ENCODE peak calls at places on chromosome 18, in eight cellular contexts. X is HCT116, D is lung, E is kidney epithelial cell, A is uterus, U is small intestine, N is GM06990, B is suprapubic skin. M is an unnamed sample.
A peak's percentile ranks its signal among the peaks of the same experiment; 100 is the strongest.

GRCh38 chr18:62938006-62938405 is 222.7 kb downstream of the PHLPP1 start:
- DNase-seq in X (no peak), D (no peak), E (no peak), A (no peak), U (no peak), N (no peak), B (no peak), M (no peak)

GRCh38 chr18:48791636-48792105 is 159.1 kb downstream of the SMAD7 start:
- DNase-seq in X (no peak), D (no peak), E (no peak), A (peak; percentile 4), U (no peak), N (no peak), B (peak; percentile 19), M (no peak)

GRCh38 chr18:63963610-63964256 is 6.1 kb upstream of the SERPINB8 start:
- DNase-seq in X (peak; percentile 56), D (peak; percentile 51), E (no peak), A (no peak), U (peak; percentile 87), N (no peak), B (no peak), M (peak; percentile 53)

GRCh38 chr18:50465211-50466153 is 90.6 kb downstream of the SKA1 start:
- DNase-seq in X (no peak), D (no peak), E (no peak), A (no peak), U (no peak), N (no peak), B (no peak), M (no peak)

GRCh38 chr18:7221424-7222155 is 9.3 kb upstream of the LRRC30 start:
- DNase-seq in X (peak; percentile 16), D (peak; percentile 52), E (peak; percentile 34), A (no peak), U (peak; percentile 51), N (no peak), B (no peak), M (peak; percentile 37)

GRCh38 chr18:42242758-42243157 is 287.7 kb downstream of the PIK3C3 start:
- DNase-seq in X (no peak), D (no peak), E (no peak), A (no peak), U (no peak), N (no peak), B (no peak), M (no peak)

GRCh38 chr18:58556333-58557012 is 72.4 kb downstream of the ALPK2 start:
- DNase-seq in X (no peak), D (no peak), E (no peak), A (no peak), U (peak; percentile 82), N (peak; percentile 50), B (no peak), M (no peak)

GRCh38 chr18:13831864-13832508 is 8.0 kb downstream of the MC5R start:
- DNase-seq in X (peak; percentile 13), D (no peak), E (no peak), A (no peak), U (no peak), N (no peak), B (no peak), M (no peak)

GRCh38 chr18:35478520-35479435 is 19.0 kb downstream of the INO80C start:
- DNase-seq in X (peak; percentile 95), D (no peak), E (peak; percentile 95), A (no peak), U (peak; percentile 97), N (no peak), B (no peak), M (no peak)

GRCh38 chr18:37265382-37265781 is 300.2 kb downstream of the CELF4 start:
- DNase-seq in X (no peak), D (no peak), E (no peak), A (no peak), U (no peak), N (no peak), B (no peak), M (no peak)

DNA sequence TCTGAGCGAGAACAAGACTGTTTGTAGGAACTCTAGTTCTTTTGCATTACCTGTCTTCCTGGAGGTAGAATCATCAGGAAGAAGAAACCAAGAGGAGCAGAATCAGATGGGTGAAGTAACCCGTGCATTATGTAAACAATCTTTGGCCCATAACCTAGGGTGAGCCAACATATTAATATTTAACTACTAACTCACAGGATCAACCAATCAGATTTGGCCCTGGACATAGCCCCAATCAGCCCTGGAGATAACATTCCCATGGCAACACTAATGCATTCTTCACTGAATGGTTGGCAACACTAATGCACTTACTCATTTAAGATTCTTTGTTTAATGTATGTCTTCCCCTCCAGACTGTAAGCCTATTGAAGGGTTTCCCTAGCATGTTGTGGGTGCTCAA is 72.0 kb upstream of the CTAGE1 start:
- DNase-seq in X (no peak), D (no peak), E (no peak), A (no peak), U (peak; percentile 97), N (no peak), B (no peak), M (no peak)
- H3K36me3 ChIP-seq in X (no peaks in the 10 kb centered on the region), D (no peaks in the 10 kb centered on the region), E (no peaks in the 10 kb centered on the region), A (no peaks in the 10 kb centered on the region), U (no peaks in the 10 kb centered on the region), N (no peaks in the 10 kb centered on the region), B (no peaks in the 10 kb centered on the region), M (no peaks in the 10 kb centered on the region)

DNA sequence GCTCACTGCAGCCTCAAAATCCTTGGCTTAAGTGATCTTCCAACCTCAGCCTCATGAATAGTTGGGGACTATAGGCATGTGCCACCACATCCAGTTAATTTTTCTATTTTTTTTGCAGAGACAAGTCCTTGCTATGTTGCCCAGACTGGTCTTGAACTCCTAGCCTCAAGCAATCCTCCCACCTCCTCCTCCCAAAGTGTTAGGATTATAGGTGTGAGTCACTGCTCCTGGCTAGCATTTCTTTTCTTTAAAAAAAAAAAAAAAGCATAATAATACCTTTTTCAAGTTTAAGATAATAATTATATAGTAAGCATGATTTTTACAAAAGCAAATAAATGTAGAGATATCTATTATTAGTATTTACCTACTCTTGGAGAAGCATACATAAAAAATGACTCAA is 36.1 kb downstream of the PPP4R1 start:
- DNase-seq in X (no peak), D (no peak), E (no peak), A (no peak), U (no peak), N (no peak), B (no peak), M (no peak)
- H3K36me3 ChIP-seq in X (no peaks in the 10 kb centered on the region), D (peaks cover 22% of the 10 kb centered on the region), E (peaks cover 3% of the 10 kb centered on the region), A (no peaks in the 10 kb centered on the region), U (peaks cover 10% of the 10 kb centered on the region), N (peaks cover 6% of the 10 kb centered on the region), B (peaks cover 45% of the 10 kb centered on the region), M (peaks cover 84% of the 10 kb centered on the region)

GRCh38 chr18:8758466-8758865 is 53.1 kb downstream of the MTCL1 start:
- DNase-seq in X (no peak), D (no peak), E (no peak), A (no peak), U (no peak), N (no peak), B (no peak), M (no peak)
- H3K36me3 ChIP-seq in X (peaks cover 3% of the 10 kb centered on the region), D (no peaks in the 10 kb centered on the region), E (peaks cover 4% of the 10 kb centered on the region), A (no peaks in the 10 kb centered on the region), U (no peaks in the 10 kb centered on the region), N (no peaks in the 10 kb centered on the region), B (peaks cover 5% of the 10 kb centered on the region), M (peaks cover 68% of the 10 kb centered on the region)

DNA sequence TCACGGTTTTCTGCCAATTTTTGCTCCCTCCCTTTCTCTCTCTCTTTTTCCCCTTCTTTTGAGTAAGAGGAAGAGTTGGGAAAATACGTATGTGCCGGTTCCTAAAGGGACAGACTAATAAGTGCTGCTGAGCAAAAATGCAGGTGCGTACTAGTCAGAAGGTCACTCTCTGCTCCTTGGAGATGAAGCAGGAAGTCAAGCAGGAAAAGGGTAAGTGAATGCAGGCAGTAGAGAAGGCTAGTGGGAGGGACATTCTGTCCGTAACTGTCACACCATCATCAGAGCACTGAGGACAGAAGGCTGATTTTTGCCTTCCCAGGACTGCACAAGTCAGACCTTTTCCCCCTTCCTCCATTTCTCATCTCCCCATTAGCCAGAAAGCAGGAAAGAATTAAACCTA is 105.7 kb downstream of the CDH2 start:
- DNase-seq in X (no peak), D (no peak), E (no peak), A (no peak), U (peak; percentile 8), N (no peak), B (no peak), M (no peak)
- H3K36me3 ChIP-seq in X (no peaks in the 10 kb centered on the region), D (no peaks in the 10 kb centered on the region), E (no peaks in the 10 kb centered on the region), A (no peaks in the 10 kb centered on the region), U (no peaks in the 10 kb centered on the region), N (no peaks in the 10 kb centered on the region), B (no peaks in the 10 kb centered on the region), M (no peaks in the 10 kb centered on the region)

GRCh38 chr18:10544093-10544748 is 18.4 kb downstream of the NAPG start:
- DNase-seq in X (no peak), D (no peak), E (no peak), A (no peak), U (no peak), N (no peak), B (no peak), M (no peak)
- H3K36me3 ChIP-seq in X (peaks cover 36% of the 10 kb centered on the region), D (peaks cover 26% of the 10 kb centered on the region), E (no peaks in the 10 kb centered on the region), A (no peaks in the 10 kb centered on the region), U (peaks cover 27% of the 10 kb centered on the region), N (peaks cover 26% of the 10 kb centered on the region), B (peaks cover 87% of the 10 kb centered on the region), M (peaks cover 80% of the 10 kb centered on the region)

GRCh38 chr18:45923138-45923537 is 44.0 kb downstream of the EPG5 start:
- DNase-seq in X (no peak), D (no peak), E (no peak), A (no peak), U (no peak), N (no peak), B (no peak), M (no peak)

GRCh38 chr18:45916302-45916701 is 50.8 kb downstream of the EPG5 start:
- DNase-seq in X (no peak), D (no peak), E (no peak), A (no peak), U (no peak), N (no peak), B (no peak), M (no peak)

GRCh38 chr18:45920367-45920766 is 46.8 kb downstream of the EPG5 start:
- DNase-seq in X (no peak), D (peak; percentile 61), E (no peak), A (peak; percentile 25), U (peak; percentile 65), N (no peak), B (peak; percentile 76), M (no peak)
- H3K36me3 ChIP-seq in X (peaks cover 9% of the 10 kb centered on the region), D (peaks cover 25% of the 10 kb centered on the region), E (peaks cover 2% of the 10 kb centered on the region), A (no peaks in the 10 kb centered on the region), U (peaks cover 29% of the 10 kb centered on the region), N (peaks cover 7% of the 10 kb centered on the region), B (peaks cover 76% of the 10 kb centered on the region), M (peaks cover 85% of the 10 kb centered on the region)

DNA sequence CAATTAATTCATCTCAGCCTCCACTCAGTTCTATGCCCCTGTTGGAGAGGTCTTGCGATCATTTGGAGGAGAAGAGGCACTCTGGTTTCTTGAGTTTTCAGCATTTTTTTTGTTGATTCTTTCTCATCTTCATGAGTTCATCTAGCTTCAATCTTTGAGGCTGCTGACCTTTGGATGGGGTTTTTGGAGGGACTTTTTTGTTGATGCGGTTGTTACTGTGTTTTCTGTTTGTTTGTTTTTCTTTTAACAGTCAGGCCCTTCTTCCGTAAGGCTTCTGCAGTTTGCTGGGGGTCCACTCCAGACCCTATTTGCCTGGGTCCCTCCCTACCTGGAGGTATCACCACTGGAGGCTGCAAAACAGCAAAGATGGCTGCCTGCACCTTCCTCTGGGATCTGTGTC is 149.9 kb upstream of the RBBP8 start:
- DNase-seq in X (no peak), D (no peak), E (no peak), A (no peak), U (no peak), N (no peak), B (no peak), M (no peak)
- H3K36me3 ChIP-seq in X (no peaks in the 10 kb centered on the region), D (no peaks in the 10 kb centered on the region), E (no peaks in the 10 kb centered on the region), A (no peaks in the 10 kb centered on the region), U (no peaks in the 10 kb centered on the region), N (no peaks in the 10 kb centered on the region), B (no peaks in the 10 kb centered on the region), M (no peaks in the 10 kb centered on the region)

GRCh38 chr18:23551978-23552377 is 34.3 kb downstream of the NPC1 start:
- DNase-seq in X (no peak), D (no peak), E (no peak), A (no peak), U (no peak), N (no peak), B (no peak), M (no peak)
- H3K36me3 ChIP-seq in X (peaks cover 34% of the 10 kb centered on the region), D (peaks cover 41% of the 10 kb centered on the region), E (peaks cover 3% of the 10 kb centered on the region), A (no peaks in the 10 kb centered on the region), U (peaks cover 47% of the 10 kb centered on the region), N (peaks cover 29% of the 10 kb centered on the region), B (peaks cover 78% of the 10 kb centered on the region), M (peaks cover 79% of the 10 kb centered on the region)